ENCODE peak calls at places on chromosomes 4 and X, in six cellular contexts. O, W, F, Y, L and M are unnamed samples.

GRCh38 chr4:151169223-151169622 is 69.8 kb downstream of the RPS3A start:
- DNase-seq in O (no peak), W (no peak), F (peak; percentile 97), Y (peak; percentile 22), L (no peak), M (no peak)

GRCh38 chr4:148118628-148119027 is 323.6 kb downstream of the NR3C2 start:
- DNase-seq in O (no peak), W (no peak), F (no peak), Y (no peak), L (no peak), M (no peak)

GRCh38 chr4:73718375-73719373 is 21.7 kb upstream of the CXCL8 start:
- DNase-seq in O (no peak), W (no peak), F (peak; percentile 59), Y (no peak), L (no peak), M (no peak)

GRCh38 chr4:159003420-159004253 is 99.2 kb upstream of the RAPGEF2 start:
- DNase-seq in O (no peak), W (no peak), F (peak; percentile 49), Y (no peak), L (no peak), M (no peak)

GRCh38 chr4:163607292-163607691 is 112.8 kb downstream of the TMA16 start:
- DNase-seq in O (no peak), W (no peak), F (no peak), Y (no peak), L (no peak), M (no peak)

GRCh38 chrX:119374736-119375135 is 24.4 kb upstream of the SLC25A43 start:
- DNase-seq in O (peak; percentile 48), W (no peak), F (no peak), Y (no peak), L (no peak), M (no peak)

GRCh38 chrX:19225906-19226305 is 103.6 kb upstream of the ADGRG2 start:
- DNase-seq in O (peak; percentile 33), W (peak; percentile 43), F (peak; percentile 2), Y (no peak), L (no peak), M (no peak)

GRCh38 chrX:118347131-118347530 is 1.2 kb downstream of the WDR44 start:
- DNase-seq in O (peak; percentile 27), W (no peak), F (peak; percentile 56), Y (no peak), L (no peak), M (no peak)

GRCh38 chr4:185015108-185015507 is 3.2 kb upstream of the HELT start:
- DNase-seq in O (no peak), W (no peak), F (no peak), Y (no peak), L (no peak), M (no peak)

GRCh38 chr4:186725422-186726149 is 1.9 kb upstream of the FAT1 start:
- DNase-seq in O (peak; percentile 83), W (peak; percentile 80), F (peak; percentile 91), Y (peak; percentile 70), L (peak; percentile 85), M (peak; percentile 66)

GRCh38 chr4:80321776-80322175 is 13.8 kb upstream of the CFAP299 start:
- DNase-seq in O (no peak), W (peak; percentile 43), F (no peak), Y (no peak), L (no peak), M (no peak)

GRCh38 chr4:26412381-26413372 is 77.6 kb downstream of the CCKAR start:
- DNase-seq in O (peak; percentile 26), W (no peak), F (peak; percentile 33), Y (no peak), L (no peak), M (no peak)

GRCh38 chrX:154046262-154046771 is 26.6 kb upstream of the IRAK1 start:
- DNase-seq in O (peak; percentile 20), W (no peak), F (peak; percentile 79), Y (no peak), L (no peak), M (no peak)

GRCh38 chr4:142566780-142567179 is 279.3 kb downstream of the INPP4B start:
- DNase-seq in O (no peak), W (no peak), F (no peak), Y (no peak), L (no peak), M (no peak)
- TF ChIP-seq CTCF in O (no peak), W (no peak), F (no peak), Y (no peak), L (no peak), M (no peak)

GRCh38 chr4:107153228-107153627 is 117.1 kb upstream of the DKK2 start:
- DNase-seq in O (peak; percentile 17), W (peak; percentile 89), F (no peak), Y (peak; percentile 22), L (no peak), M (peak; percentile 80)
- TF ChIP-seq CTCF in O (no peak), W (peak; percentile 73), F (peak; percentile 28), Y (peak; percentile 56), L (no peak), M (peak; percentile 66)

GRCh38 chr4:70437212-70437611 is 34.8 kb upstream of the MUC7 start:
- DNase-seq in O (no peak), W (peak; percentile 40), F (no peak), Y (no peak), L (no peak), M (no peak)
- TF ChIP-seq CTCF in O (no peak), W (no peak), F (no peak), Y (no peak), L (no peak), M (no peak)

GRCh38 chr4:98027827-98028226 is 115.4 kb downstream of the STPG2 start:
- DNase-seq in O (peak; percentile 80), W (peak; percentile 70), F (peak; percentile 24), Y (no peak), L (no peak), M (no peak)
- TF ChIP-seq CTCF in O (peak; percentile 44), W (peak; percentile 55), F (peak; percentile 23), Y (peak; percentile 26), L (no peak), M (peak; percentile 58)

GRCh38 chrX:106863697-106864096 is 39.4 kb downstream of the RIPPLY1 start:
- DNase-seq in O (no peak), W (no peak), F (no peak), Y (no peak), L (no peak), M (no peak)

GRCh38 chrX:106862972-106863688 is 40.0 kb downstream of the RIPPLY1 start:
- DNase-seq in O (peak; percentile 46), W (peak; percentile 62), F (no peak), Y (peak; percentile 33), L (no peak), M (peak; percentile 18)
- TF ChIP-seq CTCF in O (peak; percentile 37), W (peak; percentile 61), F (peak; percentile 43), Y (no peak), L (no peak), M (peak; percentile 42)

DNA sequence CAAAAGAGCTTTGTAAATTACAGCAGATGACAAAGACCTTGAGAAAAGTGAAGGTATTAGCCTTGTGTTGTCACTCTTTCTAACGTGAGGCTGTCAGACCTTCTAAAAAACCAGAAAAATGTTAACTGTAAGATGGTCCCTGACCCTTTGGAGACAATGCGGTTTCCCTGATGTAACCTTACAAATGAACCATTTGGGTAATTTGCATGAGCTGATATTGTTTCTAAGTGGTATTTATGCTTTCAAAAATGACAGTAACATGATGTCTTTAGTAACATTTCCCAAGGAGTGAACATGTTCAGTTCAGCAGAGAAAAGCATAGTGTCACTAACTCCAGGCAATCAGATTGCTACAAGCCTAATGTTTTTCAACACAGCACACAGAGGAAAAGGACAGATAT is 434.6 kb downstream of the KCNIP4 start:
- DNase-seq in O (no peak), W (no peak), F (no peak), Y (no peak), L (no peak), M (no peak)
- TF ChIP-seq CTCF in O (no peak), W (no peak), F (no peak), Y (no peak), L (no peak), M (no peak)

GRCh38 chrX:11135483-11136185 is 24.5 kb downstream of the HCCS start:
- DNase-seq in O (no peak), W (no peak), F (no peak), Y (no peak), L (no peak), M (no peak)

GRCh38 chrX:11138498-11139390 is 27.6 kb downstream of the HCCS start:
- DNase-seq in O (no peak), W (no peak), F (no peak), Y (no peak), L (peak; percentile 42), M (no peak)

DNA sequence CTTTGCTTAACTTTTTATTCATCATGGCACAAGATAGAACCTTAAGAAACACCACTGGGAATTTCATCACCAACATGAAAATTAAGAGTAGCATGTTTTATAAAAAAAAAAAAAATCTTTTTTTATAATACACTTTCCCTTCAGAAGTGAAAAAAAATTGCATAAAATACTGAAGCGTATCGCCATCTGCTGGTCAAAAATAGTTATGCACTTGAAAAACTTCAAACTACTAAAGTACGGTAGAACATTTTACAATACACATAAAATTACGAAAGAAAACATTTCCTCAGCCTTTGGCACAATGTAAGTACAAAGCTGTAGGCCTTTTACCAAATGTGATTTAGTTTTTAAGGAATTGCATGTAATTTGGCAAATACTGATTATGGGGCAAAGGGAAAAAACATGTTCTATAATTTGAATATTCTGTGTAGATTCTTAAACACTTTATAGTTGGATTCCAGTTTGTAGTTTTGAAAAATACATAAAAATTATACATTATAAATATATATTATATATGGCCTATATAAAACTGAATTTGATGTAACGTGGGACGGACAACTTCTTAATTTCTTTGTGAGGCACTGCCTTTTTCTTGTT is 26.5 kb downstream of the HCCS start:
- DNase-seq in O (peak; percentile 49), W (peak; percentile 25), F (peak; percentile 56), Y (no peak), L (no peak), M (no peak)
- TF ChIP-seq CTCF in O (peak; percentile 49), W (peak; percentile 55), F (peak; percentile 61), Y (peak; percentile 78), L (no peak), M (peak; percentile 73)